ENCODE peak calls at places on chromosomes 11 and 22, in eight cellular contexts. Q is NCI-H748 treated with DMSO at 0.1 percent for 48 hours; L is activated CD4-positive, alpha-beta T cell treated with anti-CD3 and anti-CD28 coated beads for 48 hours; J is HEK293T; T is NCI-H345; U is fibroblast of mammary gland; K is activated naive CD8-positive, alpha-beta T cell treated with anti-CD3 and anti-CD28 coated beads, Interleukin-2, amount 50 U/mL, for 24 hours; H is AG04449. G is an unnamed sample.

GRCh38 chr11:125262825-125263218 is 98.3 kb downstream of the PKNOX2 start:
- DNase-seq in Q (no peak), L (no peak), J (no peak), T (no peak), U (no peak), K (no peak), H (no peak), G (no peak)

GRCh38 chr22:44213489-44214043 is 32.8 kb downstream of the PARVG start:
- DNase-seq in Q (no peak), L (no peak), J (no peak), T (no peak), U (no peak), K (no peak), H (no peak), G (no peak)

GRCh38 chr11:64321533-64321932 is 3.6 kb downstream of the PRDX5 start:
- DNase-seq in Q (no peak), L (no peak), J (no peak), T (no peak), U (no peak), K (no peak), H (no peak), G (no peak)

GRCh38 chr11:85725510-85726258 is 39.7 kb upstream of the CCDC89 start:
- DNase-seq in Q (no peak), L (no peak), J (no peak), T (no peak), U (peak), K (no peak), H (peak), G (no peak)

GRCh38 chr11:113322158-113322557 is 7.8 kb downstream of the TTC12 start:
- DNase-seq in Q (no peak), L (no peak), J (no peak), T (no peak), U (no peak), K (no peak), H (no peak), G (no peak)

GRCh38 chr22:41361716-41362310 is 19.9 kb upstream of the TEF start:
- DNase-seq in Q (no peak), L (no peak), J (no peak), T (no peak), U (peak), K (no peak), H (no peak), G (no peak)

GRCh38 chr22:40231618-40232313 is 54.0 kb downstream of the TNRC6B start:
- DNase-seq in Q (no peak), L (no peak), J (no peak), T (no peak), U (no peak), K (no peak), H (no peak), G (no peak)

GRCh38 chr22:26679003-26679629 is 21.7 kb downstream of the MIAT start:
- DNase-seq in Q (peak), L (peak), J (peak), T (peak), U (peak), K (peak), H (no peak), G (peak)

GRCh38 chr22:36144886-36145541 is 15.5 kb downstream of the APOL3 start:
- DNase-seq in Q (peak), L (peak), J (peak), T (no peak), U (peak), K (peak), H (no peak), G (peak)

GRCh38 chr11:117597083-117597482 is 199.9 kb downstream of the DSCAML1 start:
- DNase-seq in Q (no peak), L (peak), J (peak), T (no peak), U (peak), K (peak), H (no peak), G (no peak)

GRCh38 chr22:25404923-25405853 is 159.3 kb upstream of the GRK3 start:
- DNase-seq in Q (no peak), L (peak), J (peak), T (peak), U (peak), K (peak), H (no peak), G (peak)

GRCh38 chr11:126006068-126006467 is 56.6 kb downstream of the CDON start:
- DNase-seq in Q (no peak), L (no peak), J (no peak), T (no peak), U (no peak), K (no peak), H (no peak), G (no peak)

GRCh38 chr22:23888615-23889401 is 5.4 kb upstream of the MIF start:
- DNase-seq in Q (no peak), L (no peak), J (peak), T (no peak), U (peak), K (no peak), H (no peak), G (no peak)

GRCh38 chr11:36002796-36003195 is 58.9 kb downstream of the LDLRAD3 start:
- DNase-seq in Q (no peak), L (no peak), J (no peak), T (no peak), U (no peak), K (no peak), H (no peak), G (no peak)

GRCh38 chr11:17845431-17845881 is 110.9 kb downstream of the KCNC1 start:
- DNase-seq in Q (no peak), L (no peak), J (no peak), T (no peak), U (peak), K (no peak), H (peak), G (no peak)

GRCh38 chr11:13119361-13119760 is 110.2 kb downstream of the RASSF10 start:
- DNase-seq in Q (no peak), L (no peak), J (no peak), T (no peak), U (peak), K (no peak), H (no peak), G (no peak)

GRCh38 chr11:115503083-115503885 is 931 bp downstream of the CADM1 start:
- DNase-seq in Q (peak), L (peak), J (peak), T (peak), U (no peak), K (peak), H (no peak), G (peak)

GRCh38 chr22:29635734-29636357 is 32.4 kb downstream of the NF2 start:
- DNase-seq in Q (peak), L (no peak), J (peak), T (peak), U (peak), K (no peak), H (no peak), G (peak)

G was measured in DMS153.